ENCODE peak calls at places on chromosome 17, in nine cellular contexts. I, V, T, S, B, J, W, E and F are unnamed samples.

GRCh38 chr17:34154916-34155730 is 100.0 kb upstream of the CCL2 start:
- DNase-seq in E (no peak), I (no peak), V (no peak), J (no peak), S (no peak), T (no peak), W (no peak), B (no peak), F (no peak)

GRCh38 chr17:6780886-6781285 is 4.9 kb downstream of the FBXO39 start:
- DNase-seq in B (peak; percentile 20), V (no peak), E (no peak), T (peak; percentile 11), S (no peak), W (no peak), I (no peak), J (no peak), F (no peak)

GRCh38 chr17:81609541-81610353 is 27.2 kb downstream of the NPLOC4 start:
- DNase-seq in S (no peak), B (peak; percentile 8), J (no peak), V (no peak), W (no peak), T (no peak), I (no peak), E (no peak), F (no peak)

GRCh38 chr17:77727216-77727615 is 231.3 kb upstream of the TNRC6C start:
- DNase-seq in T (no peak), I (no peak), S (no peak), J (no peak), W (no peak), V (no peak), E (no peak), B (no peak), F (no peak)

GRCh38 chr17:7838291-7839075 is 4.5 kb downstream of the KDM6B start:
- DNase-seq in B (peak; percentile 89), T (peak; percentile 86), E (no peak), V (no peak), I (peak; percentile 48), J (no peak), W (peak; percentile 40), S (no peak), F (no peak)

GRCh38 chr17:65185686-65186382 is 48.7 kb downstream of the RGS9 start:
- DNase-seq in V (no peak), E (no peak), J (no peak), T (no peak), B (no peak), W (no peak), I (no peak), S (no peak), F (no peak)

GRCh38 chr17:31524926-31525800 is 133.7 kb downstream of the RAB11FIP4 start:
- DNase-seq in J (peak; percentile 97), E (peak; percentile 95), V (peak; percentile 80), I (peak; percentile 89), S (peak; percentile 78), T (peak; percentile 95), B (peak; percentile 97), W (peak; percentile 89), F (peak; percentile 42)

GRCh38 chr17:33520404-33521032 is 227.4 kb upstream of the ASIC2 start:
- DNase-seq in E (peak; percentile 60), W (peak; percentile 2), T (peak; percentile 41), V (no peak), B (peak; percentile 30), I (peak; percentile 26), S (peak; percentile 0), J (no peak), F (no peak)

GRCh38 chr17:58691701-58692238 is at the start of gene TEX14:
- DNase-seq in I (no peak), E (no peak), V (no peak), S (no peak), J (no peak), W (no peak), B (no peak), T (no peak), F (no peak)

GRCh38 chr17:34382586-34383224 is 19.7 kb upstream of the CCL1 start:
- DNase-seq in E (no peak), I (no peak), B (no peak), T (peak; percentile 42), W (no peak), S (no peak), V (no peak), J (no peak), F (no peak)

GRCh38 chr17:66580601-66581385 is 254.1 kb upstream of the CACNG5 start:
- DNase-seq in V (no peak), I (peak; percentile 31), T (peak; percentile 47), W (no peak), S (peak; percentile 86), E (no peak), B (peak; percentile 42), J (no peak), F (no peak)

GRCh38 chr17:66916946-66917345 is 47.6 kb upstream of the CACNG4 start:
- DNase-seq in I (no peak), J (no peak), S (no peak), T (no peak), B (no peak), V (no peak), W (no peak), E (no peak), F (no peak)

GRCh38 chr17:34015253-34015652 is 239.8 kb upstream of the CCL2 start:
- DNase-seq in V (no peak), J (no peak), T (no peak), S (no peak), B (no peak), I (no peak), E (no peak), W (no peak), F (no peak)

GRCh38 chr17:66459811-66460270 is 157.4 kb downstream of the PRKCA start:
- DNase-seq in J (no peak), V (peak; percentile 93), E (no peak), I (peak; percentile 99), S (peak; percentile 95), T (peak; percentile 99), W (peak; percentile 92), B (peak; percentile 99), F (peak; percentile 97)

GRCh38 chr17:30454635-30455034 is 22.6 kb upstream of the GOSR1 start:
- DNase-seq in T (no peak), W (peak; percentile 2), B (no peak), J (no peak), I (peak; percentile 11), S (no peak), V (no peak), E (no peak), F (no peak)

DNA sequence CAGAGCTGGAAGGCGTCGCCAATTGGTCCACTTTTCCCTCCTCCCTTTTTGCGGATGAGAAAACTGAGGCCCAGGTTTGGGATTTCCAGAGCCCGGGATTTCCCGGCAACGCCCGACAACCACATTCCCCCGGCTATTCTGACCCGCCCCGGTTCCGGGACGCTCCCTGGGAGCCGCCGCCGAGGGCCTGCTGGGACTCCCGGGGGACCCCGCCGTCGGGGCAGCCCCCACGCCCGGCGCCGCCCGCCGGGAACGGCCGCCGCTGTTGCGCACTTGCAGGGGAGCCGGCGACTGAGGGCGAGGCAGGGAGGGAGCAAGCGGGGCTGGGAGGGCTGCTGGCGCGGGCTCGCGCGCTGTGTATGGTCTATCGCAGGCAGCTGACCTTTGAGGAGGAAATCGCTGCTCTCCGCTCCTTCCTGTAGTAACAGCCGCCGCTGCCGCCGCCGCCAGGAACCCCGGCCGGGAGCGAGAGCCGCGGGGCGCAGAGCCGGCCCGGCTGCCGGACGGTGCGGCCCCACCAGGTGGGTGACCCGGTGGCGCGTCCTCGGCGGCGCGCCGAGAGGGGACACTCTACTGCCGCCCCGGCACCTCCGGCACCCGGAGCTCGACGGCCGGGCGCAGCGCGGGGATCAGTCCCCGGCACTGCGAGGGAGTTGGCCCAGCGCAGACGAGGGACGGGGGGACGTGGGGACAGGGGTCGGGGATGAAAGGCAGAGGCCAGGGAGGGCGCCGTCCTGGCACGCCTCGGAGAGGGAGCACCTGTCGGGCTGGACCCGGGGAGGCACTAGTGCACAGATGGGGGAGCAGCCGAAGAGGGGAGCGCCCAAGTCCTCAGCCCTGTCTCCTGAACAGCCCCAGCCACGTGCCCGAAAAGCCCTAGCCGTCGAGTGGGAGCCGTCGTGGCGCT is at the start of gene STAT5A:
- DNase-seq in B (peak; percentile 93), J (peak; percentile 98), S (no peak), I (peak; percentile 78), W (peak; percentile 70), E (peak; percentile 93), T (peak; percentile 90), V (no peak), F (no peak)
- H3K4me3 ChIP-seq in B (peak within 1 kb of the TSS; percentile 35), J (peak within 1 kb of the TSS; percentile 65), S (peak within 1 kb of the TSS; percentile 15), I (peak within 1 kb of the TSS; percentile 44), W (peak within 1 kb of the TSS; percentile 31), E (peak within 1 kb of the TSS; percentile 75), T (peak within 1 kb of the TSS; percentile 52), V (peak within 1 kb of the TSS; percentile 49), F (peak within 1 kb of the TSS; percentile 59)

DNA sequence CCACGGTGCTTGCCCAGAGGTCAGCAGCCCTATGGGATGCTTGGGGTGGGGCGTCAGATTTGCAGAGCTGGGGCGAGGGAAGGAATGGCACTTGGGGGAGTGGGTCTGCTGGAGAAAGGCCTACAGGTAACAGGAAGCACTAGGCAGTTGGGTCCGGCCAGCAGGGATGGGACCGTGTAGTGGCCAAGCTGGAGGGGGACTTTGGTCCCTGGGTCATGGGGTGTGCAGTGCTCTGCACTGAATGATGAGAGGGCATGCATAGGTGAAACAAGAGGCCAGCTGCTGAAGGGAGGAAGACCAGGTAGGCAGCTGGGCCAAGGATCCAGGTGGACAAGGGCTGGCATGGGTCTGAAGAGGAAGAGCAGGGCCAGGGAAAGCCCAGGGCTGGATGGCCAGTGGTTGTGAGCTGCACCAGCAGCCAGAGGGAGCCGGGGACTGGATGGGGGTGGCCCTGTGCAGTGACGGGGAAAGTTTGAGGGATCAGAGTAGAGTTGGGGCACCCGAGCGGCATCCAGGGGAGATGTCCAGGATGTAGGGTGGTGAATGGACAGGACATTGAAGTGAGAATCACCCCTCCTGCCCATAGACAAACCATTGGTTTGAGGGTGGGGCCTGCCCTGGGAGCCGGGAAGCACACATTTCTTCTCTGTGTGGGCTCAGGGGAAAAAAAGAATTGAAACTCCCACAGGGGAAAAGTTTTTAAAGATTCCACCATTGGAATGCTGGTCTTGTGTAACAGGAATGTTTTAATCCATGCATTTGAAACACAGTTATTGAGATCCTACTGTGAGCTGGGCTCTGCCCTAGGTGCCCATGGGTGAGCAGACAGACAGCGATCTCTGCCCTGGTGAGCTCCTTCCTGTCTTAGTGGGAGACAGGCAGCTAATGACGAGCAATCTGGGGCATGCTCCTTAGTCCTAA is 25.1 kb downstream of the RAI1 start:
- DNase-seq in E (no peak), I (no peak), V (no peak), S (no peak), J (no peak), W (no peak), T (no peak), B (no peak), F (no peak)
- TF ChIP-seq CTCF in E (no peak), I (no peak), V (peak; percentile 22), S (no peak), J (no peak), W (no peak), T (no peak), B (no peak), F (peak; percentile 10)

GRCh38 chr17:4858880-4859260 is 25.7 kb downstream of the MINK1 start:
- DNase-seq in I (no peak), S (no peak), V (no peak), T (peak; percentile 42), J (no peak), B (peak; percentile 27), W (peak; percentile 96), E (peak; percentile 67), F (no peak)
- H3K4me3 ChIP-seq in I (no peak overlapping the region), S (no peak overlapping the region), V (no peak overlapping the region), T (peak overlapping the region; percentile 9), J (no peak overlapping the region), B (no peak overlapping the region), W (peak overlapping the region; percentile 99), E (no peak overlapping the region), F (peak overlapping the region; percentile 16)

GRCh38 chr17:62804025-62804424 is 4.1 kb downstream of the MARCHF10 start:
- DNase-seq in I (no peak), W (no peak), T (no peak), S (no peak), V (no peak), B (no peak), E (no peak), J (no peak), F (no peak)
- TF ChIP-seq CTCF in I (no peak), W (no peak), T (no peak), S (no peak), V (no peak), B (no peak), E (no peak), J (no peak), F (no peak)